ENCODE peak calls at places on chromosomes 11 and 22, in nine cellular contexts. K is bronchial epithelial cell, V is GM23338, N is cardiac fibroblast, O is endothelial cell, E is uterus, Q is fibroblast of pulmonary artery, J is H1, R is AG10803. B is an unnamed sample.

GRCh38 chr11:95937358-95937757 is 13.5 kb upstream of the MTMR2 start:
- DNase-seq in N (no peak), V (no peak), R (peak; percentile 29), Q (no peak), J (no peak), E (no peak), K (no peak), O (no peak), B (no peak)

GRCh38 chr11:107713009-107713408 is 1.2 kb upstream of the SLN start:
- DNase-seq in Q (no peak), E (no peak), O (no peak), N (no peak), V (no peak), J (no peak), R (no peak), K (no peak), B (no peak)

GRCh38 chr11:70656293-70656692 is 258.0 kb downstream of the CTTN start:
- DNase-seq in O (no peak), Q (no peak), N (no peak), R (no peak), K (no peak), V (no peak), J (no peak), E (no peak), B (peak; percentile 51)

GRCh38 chr11:118838905-118839553 is 44.7 kb upstream of the CXCR5 start:
- DNase-seq in K (no peak), R (peak; percentile 18), V (no peak), N (no peak), Q (no peak), E (no peak), J (no peak), O (no peak), B (no peak)

GRCh38 chr22:25563757-25564319 is 637 bp upstream of the GRK3 start:
- DNase-seq in K (peak; percentile 20), O (no peak), R (no peak), V (peak; percentile 51), E (peak; percentile 26), Q (no peak), N (no peak), J (no peak), B (no peak)

GRCh38 chr11:73907191-73907590 is 30.4 kb downstream of the PAAF1 start:
- DNase-seq in N (peak; percentile 21), J (no peak), V (peak; percentile 9), Q (peak; percentile 23), K (peak; percentile 73), E (no peak), R (peak; percentile 23), O (no peak), B (no peak)

GRCh38 chr22:23128269-23129108 is 13.3 kb downstream of the RSPH14 start:
- DNase-seq in J (peak; percentile 96), O (peak; percentile 87), R (peak; percentile 77), V (peak; percentile 91), K (peak; percentile 49), N (peak; percentile 86), E (peak; percentile 66), Q (peak; percentile 83), B (peak; percentile 86)

GRCh38 chr11:38718049-38718448 is 2120.0 kb upstream of the RAG2 start:
- DNase-seq in V (peak; percentile 1), J (no peak), O (no peak), E (no peak), R (no peak), N (no peak), K (peak; percentile 1), Q (peak; percentile 10), B (no peak)

GRCh38 chr11:60970369-60970774 is 1.1 kb upstream of the CD6 start:
- DNase-seq in O (peak; percentile 73), V (peak; percentile 73), Q (peak; percentile 48), J (peak; percentile 86), N (peak; percentile 42), R (peak; percentile 33), K (peak; percentile 22), E (no peak), B (peak; percentile 73)

GRCh38 chr11:108223449-108224149 is 732 bp downstream of the ATM start:
- DNase-seq in V (no peak), N (peak; percentile 26), E (no peak), R (peak; percentile 26), Q (peak; percentile 38), J (no peak), O (no peak), K (no peak), B (no peak)

GRCh38 chr11:73469401-73469800 is 93.2 kb downstream of the RELT start:
- DNase-seq in E (no peak), R (no peak), K (no peak), Q (peak; percentile 52), V (no peak), O (no peak), J (no peak), N (peak; percentile 65), B (no peak)

GRCh38 chr11:4921796-4922195 is 2.3 kb downstream of the OR51G1 start:
- DNase-seq in V (no peak), R (no peak), K (peak; percentile 65), J (no peak), N (no peak), Q (no peak), E (no peak), O (no peak), B (no peak)

GRCh38 chr22:32888976-32889375 is 87.5 kb downstream of the TIMP3 start:
- DNase-seq in J (no peak), K (no peak), N (no peak), E (no peak), R (no peak), V (no peak), Q (no peak), O (no peak), B (no peak)

GRCh38 chr11:9535189-9535781 is 38.2 kb upstream of the WEE1 start:
- DNase-seq in Q (peak; percentile 90), K (peak; percentile 67), R (peak; percentile 95), J (peak; percentile 97), E (peak; percentile 50), N (peak; percentile 94), V (peak; percentile 91), O (peak; percentile 84), B (peak; percentile 82)

DNA sequence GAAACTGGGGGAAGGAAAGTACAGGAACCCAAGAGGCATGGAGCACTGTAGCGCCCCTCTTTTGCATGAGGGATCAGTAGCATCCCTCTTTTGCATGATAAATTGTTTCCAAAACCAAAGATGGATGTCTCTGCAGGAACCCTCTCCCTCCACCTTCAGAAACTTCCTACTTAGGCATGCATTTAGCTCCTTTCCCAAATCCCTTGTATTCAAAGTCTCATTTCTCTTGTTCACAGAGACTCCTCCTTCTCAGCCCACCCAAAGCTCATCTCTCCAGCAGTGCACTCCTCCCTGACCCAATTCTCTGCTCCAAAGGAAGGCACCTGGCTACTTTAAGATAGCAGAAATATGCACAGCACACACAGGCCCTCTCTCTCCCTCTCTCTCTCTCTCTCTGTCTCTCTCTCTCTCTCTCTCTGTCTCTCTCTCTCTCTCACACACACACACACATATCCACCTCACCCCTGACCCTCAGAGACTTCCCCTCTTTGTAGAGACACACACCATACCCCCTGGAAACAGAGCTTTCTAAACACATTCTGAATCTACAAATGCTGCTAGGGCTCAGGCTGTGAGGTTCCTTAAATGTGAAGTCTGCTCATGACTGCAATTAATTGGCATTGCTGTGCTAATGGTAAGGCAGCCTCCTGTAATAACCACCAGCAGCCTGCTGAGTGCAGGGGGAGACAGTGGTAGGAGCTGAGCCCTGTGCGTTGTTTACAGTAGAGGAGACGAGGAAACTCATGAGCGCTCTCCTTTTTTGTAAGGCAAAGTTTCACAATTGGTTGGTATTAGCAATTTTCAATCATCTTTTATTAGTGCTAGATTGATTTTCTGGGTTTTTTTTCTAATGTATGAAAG is 519.6 kb downstream of the NTM start:
- DNase-seq in K (no peak), R (peak; percentile 39), Q (no peak), N (peak; percentile 25), E (no peak), O (no peak), V (peak; percentile 73), J (no peak), B (no peak)
- TF ChIP-seq CTCF in K (no peak), R (peak; percentile 19), Q (no peak), N (no peak), E (no peak), O (no peak), V (peak; percentile 21), J (no peak), B (no peak)

GRCh38 chr11:112794321-112794720 is 166.9 kb upstream of the NCAM1 start:
- DNase-seq in J (no peak), V (no peak), E (no peak), N (no peak), K (no peak), Q (no peak), O (no peak), R (peak; percentile 88), B (no peak)

GRCh38 chr11:112795896-112796686 is 165.1 kb upstream of the NCAM1 start:
- DNase-seq in K (no peak), J (no peak), V (no peak), E (peak; percentile 53), N (no peak), R (no peak), Q (no peak), O (no peak), B (no peak)

GRCh38 chr11:112793416-112793815 is 167.8 kb upstream of the NCAM1 start:
- DNase-seq in J (no peak), E (no peak), O (no peak), V (no peak), K (no peak), R (peak; percentile 13), Q (no peak), N (no peak), B (no peak)

GRCh38 chr11:112797072-112797471 is 164.1 kb upstream of the NCAM1 start:
- DNase-seq in O (no peak), Q (no peak), K (no peak), N (no peak), E (no peak), V (peak; percentile 82), J (no peak), R (no peak), B (no peak)

GRCh38 chr11:112795142-112795815 is 165.9 kb upstream of the NCAM1 start:
- DNase-seq in J (peak; percentile 72), E (no peak), Q (peak; percentile 69), R (peak; percentile 52), O (peak; percentile 63), K (peak; percentile 42), V (peak; percentile 84), N (peak; percentile 69), B (peak; percentile 67)
- TF ChIP-seq CTCF in J (peak; percentile 54), E (peak; percentile 44), Q (peak; percentile 83), R (peak; percentile 73), O (peak; percentile 73), K (peak; percentile 74), V (peak; percentile 82), N (peak; percentile 78), B (peak; percentile 76)

DNA sequence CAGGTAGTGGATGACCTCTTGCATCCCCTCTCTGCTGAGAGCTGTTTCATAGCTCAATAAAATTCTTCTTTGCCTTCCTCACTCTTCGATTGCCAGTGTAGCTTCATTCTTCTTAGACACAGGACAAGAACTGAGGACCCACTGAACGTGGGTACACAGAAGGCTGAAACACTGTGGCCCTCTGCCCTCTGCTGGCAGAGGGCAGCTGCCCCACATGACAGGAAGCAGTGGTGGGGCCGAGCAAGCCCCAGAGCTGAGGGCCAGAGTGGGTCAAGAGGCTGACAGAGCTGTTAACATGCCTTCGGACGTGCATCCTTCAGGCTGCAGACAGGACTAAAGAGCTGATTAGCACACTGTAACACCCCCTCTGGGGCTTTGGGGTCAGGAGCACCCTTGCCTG is 15.6 kb downstream of the SMC1B start:
- DNase-seq in Q (no peak), N (no peak), J (no peak), O (no peak), R (no peak), V (no peak), K (no peak), E (no peak), B (no peak)
- TF ChIP-seq CTCF in Q (no peak), N (no peak), J (peak; percentile 73), O (no peak), R (no peak), V (peak; percentile 42), K (no peak), E (no peak), B (no peak)

GRCh38 chr11:77473801-77474508 is at the start of gene PAK1:
- DNase-seq in K (peak; percentile 77), Q (peak; percentile 88), E (peak; percentile 88), J (peak; percentile 94), V (peak; percentile 98), N (peak; percentile 74), R (peak; percentile 37), O (peak; percentile 83), B (peak; percentile 96)
- TF ChIP-seq CTCF in K (peak; percentile 44), Q (no peak), E (no peak), J (peak; percentile 12), V (peak; percentile 52), N (peak; percentile 8), R (no peak), O (no peak), B (no peak)